ENCODE peak calls at places on chromosomes 16 and 17, in five cellular contexts. N is suprapubic skin, I is A549, X is sigmoid colon, A is transverse colon. L is an unnamed sample. For H3K9me3, the result is how much of the 10 kb centered on the place peaks cover.

GRCh38 chr16:25109643-25110042 is 1.9 kb upstream of the LCMT1 start:
- DNase-seq in X (peak), A (peak), N (no peak), I (peak), L (no peak)

GRCh38 chr17:76384987-76385891 is 830 bp downstream of the SPHK1 start:
- DNase-seq in A (peak), N (peak), X (peak), I (peak), L (no peak)

GRCh38 chr16:81005644-81006471 is 827 bp downstream of the CMC2 start:
- DNase-seq in N (peak), I (peak), X (no peak), A (peak), L (no peak)

GRCh38 chr17:68389041-68389440 is 68.3 kb downstream of the WIPI1 start:
- DNase-seq in N (no peak), X (peak), I (no peak), A (no peak), L (no peak)

GRCh38 chr17:13921841-13922776 is 147.2 kb upstream of the COX10 start:
- DNase-seq in A (no peak), I (no peak), N (no peak), X (no peak), L (no peak)

GRCh38 chr16:69938981-69939820 is 11.9 kb upstream of the CLEC18A start:
- DNase-seq in I (no peak), A (no peak), X (no peak), N (no peak), L (no peak)

GRCh38 chr16:82507271-82507670 is 119.5 kb upstream of the CDH13 start:
- DNase-seq in I (no peak), N (no peak), A (no peak), X (no peak), L (no peak)

GRCh38 chr16:87496101-87496801 is 3.4 kb upstream of the ZCCHC14 start:
- DNase-seq in I (no peak), N (no peak), X (no peak), A (no peak), L (no peak)

GRCh38 chr16:65249768-65250167 is 127.9 kb upstream of the CDH11 start:
- DNase-seq in X (peak), N (peak), I (no peak), A (no peak), L (no peak)

GRCh38 chr17:41777157-41777578 is 9.3 kb downstream of the JUP start:
- DNase-seq in I (peak), N (no peak), X (peak), A (peak), L (no peak)

GRCh38 chr17:79629548-79630049 is 18.7 kb upstream of the RBFOX3 start:
- DNase-seq in X (no peak), I (peak), A (no peak), N (no peak), L (no peak)

GRCh38 chr17:1275962-1276736 is 3.3 kb upstream of the TRARG1 start:
- DNase-seq in X (peak), I (peak), N (peak), A (peak), L (peak)

GRCh38 chr17:3033741-3034577 is 29.4 kb downstream of the OR1D5 start:
- DNase-seq in I (no peak), N (peak), X (no peak), A (no peak), L (no peak)

GRCh38 chr16:2857451-2858244 is at the start of gene PRSS22:
- DNase-seq in I (no peak), A (peak), X (no peak), N (no peak), L (no peak)

GRCh38 chr17:74972107-74972972 is at the start of gene HID1:
- DNase-seq in N (no peak), X (no peak), A (peak), I (peak), L (peak)

GRCh38 chr17:64020068-64020766 is at the start of gene ICAM2:
- DNase-seq in X (peak), A (peak), N (peak), I (no peak), L (peak)

GRCh38 chr17:9644910-9645751 is at the start of gene USP43:
- DNase-seq in X (no peak), I (peak), N (no peak), A (peak), L (no peak)

GRCh38 chr17:74531231-74531761 is at the start of gene CD300LB:
- DNase-seq in A (no peak), X (peak), N (peak), I (no peak), L (no peak)

GRCh38 chr17:81651692-81652091 is 4.7 kb downstream of the PDE6G start:
- DNase-seq in I (peak), A (no peak), N (no peak), X (peak), L (no peak)

GRCh38 chr17:77783991-77784820 is 174.3 kb upstream of the TNRC6C start:
- DNase-seq in N (no peak), A (no peak), I (no peak), X (no peak), L (peak)

GRCh38 chr16:82043680-82044584 is 8.9 kb downstream of the HSD17B2 start:
- DNase-seq in N (no peak), X (no peak), A (no peak), I (no peak), L (no peak)

GRCh38 chr16:85331685-85332084 is 219.4 kb upstream of the CIBAR2 start:
- DNase-seq in X (no peak), N (no peak), A (peak), I (no peak), L (no peak)

GRCh38 chr17:68021963-68022362 is 13.6 kb upstream of the KPNA2 start:
- DNase-seq in A (no peak), I (no peak), X (no peak), N (no peak), L (no peak)

GRCh38 chr16:3485821-3486505 is 9.3 kb downstream of the C16orf90 start:
- DNase-seq in X (no peak), I (peak), N (no peak), A (no peak), L (no peak)

GRCh38 chr17:64992325-64992802 is 64.2 kb downstream of the GNA13 start:
- DNase-seq in I (peak), X (no peak), N (no peak), A (no peak), L (no peak)

GRCh38 chr16:28317040-28317880 is 24.9 kb downstream of the SBK1 start:
- DNase-seq in A (peak), I (peak), N (no peak), X (no peak), L (peak)

GRCh38 chr16:35868630-35869029 is 2409.2 kb downstream of the TP53TG3F start:
- DNase-seq in I (no peak), X (no peak), A (no peak), N (no peak), L (no peak)
- H3K9me3 ChIP-seq in I (under half), X (under half), A (under half), N (under half), L (under half)

DNA sequence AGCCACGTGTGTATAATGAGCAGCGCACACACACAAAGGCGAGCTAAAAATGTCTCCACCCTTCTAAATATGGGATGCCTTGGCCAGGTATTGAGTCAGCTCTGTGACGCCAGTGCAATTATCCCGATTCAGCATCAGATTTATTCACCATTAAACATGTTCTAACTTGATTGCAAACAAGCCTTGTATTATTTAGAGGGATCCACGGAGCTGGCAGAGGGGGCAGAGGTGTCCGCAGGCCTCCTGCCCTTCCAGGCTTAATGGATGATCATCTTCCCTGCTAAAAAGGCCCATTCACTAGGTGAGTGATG is 591.7 kb downstream of the MAF start:
- DNase-seq in I (no peak), X (no peak), N (no peak), A (no peak), L (no peak)
- H3K9me3 ChIP-seq in I (under half), X (under half), N (under half), A (under half), L (under half)

DNA sequence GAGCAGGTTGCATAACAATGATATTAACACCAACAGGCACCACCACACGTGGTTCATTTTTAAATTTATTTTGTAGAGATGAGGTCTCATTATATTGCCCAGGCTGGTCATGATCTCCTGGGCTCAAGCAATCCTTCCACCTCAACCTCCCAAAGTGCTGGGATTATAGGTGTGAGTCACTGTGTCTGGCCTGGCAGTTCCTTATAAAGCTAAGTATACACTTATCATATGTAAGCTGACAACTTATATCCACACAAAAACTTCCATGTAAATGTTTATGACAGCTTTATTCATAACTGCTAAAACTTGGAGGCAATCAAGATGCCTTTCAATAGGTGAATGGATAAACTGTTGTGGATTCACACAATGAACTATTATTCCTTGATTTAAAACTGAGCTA is 156.6 kb upstream of the KCNJ18 start:
- DNase-seq in I (no peak), A (no peak), N (no peak), X (no peak), L (no peak)
- H3K9me3 ChIP-seq in I (under half), A (under half), N (under half), X (under half), L (under half)

GRCh38 chr16:5851583-5851982 is 754.0 kb upstream of the EEF2KMT start:
- DNase-seq in I (no peak), X (no peak), A (no peak), N (no peak), L (no peak)

GRCh38 chr16:5852151-5852550 is 754.6 kb upstream of the EEF2KMT start:
- DNase-seq in X (no peak), A (no peak), N (no peak), I (no peak), L (no peak)

GRCh38 chr16:5850632-5851175 is 753.1 kb upstream of the EEF2KMT start:
- DNase-seq in X (no peak), A (no peak), N (no peak), I (no peak), L (no peak)

GRCh38 chr16:5854027-5854426 is 756.4 kb upstream of the EEF2KMT start:
- DNase-seq in A (no peak), N (no peak), X (no peak), I (no peak), L (no peak)
- H3K9me3 ChIP-seq in A (under half), N (under half), X (under half), I (under half), L (under half)

DNA sequence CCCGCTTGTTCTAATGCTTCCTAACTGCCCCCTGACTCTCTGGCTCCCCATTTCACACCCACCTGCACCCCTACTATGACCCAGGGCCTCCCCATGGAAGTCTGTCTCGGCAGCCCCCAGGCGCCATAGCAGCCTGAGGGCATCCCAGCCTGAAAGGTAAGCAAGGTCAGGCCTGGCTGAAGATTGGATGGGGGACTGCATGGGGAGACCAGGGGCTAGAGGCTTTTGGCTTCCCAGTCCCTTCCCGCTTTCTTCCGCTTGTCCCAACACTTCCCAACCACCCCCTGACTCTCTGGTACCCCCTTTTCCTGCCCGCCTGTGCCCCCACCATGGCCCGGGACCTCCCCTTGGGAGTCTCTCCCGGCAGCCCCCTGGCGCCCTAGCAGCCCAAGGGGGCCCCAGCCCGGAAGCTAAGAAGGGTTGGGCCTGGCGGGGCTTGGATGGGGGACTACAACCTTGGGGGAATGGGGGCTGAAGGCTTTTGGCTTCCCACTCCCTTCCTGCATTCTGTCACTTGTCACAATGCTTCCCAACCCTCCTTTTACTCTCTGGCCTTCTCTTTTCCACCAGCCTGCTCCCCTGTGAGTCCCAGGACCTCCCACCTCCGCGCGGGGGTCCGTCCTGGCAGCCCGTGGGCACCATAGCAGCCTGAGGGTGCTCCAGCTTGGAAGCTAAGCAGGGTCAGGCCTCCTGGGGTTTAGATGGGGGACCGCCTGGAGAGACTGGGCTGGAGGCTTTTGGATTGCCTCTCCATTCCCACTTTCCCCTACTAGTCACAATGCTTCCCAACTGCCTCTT is 2288.4 kb downstream of the TP53TG3F start:
- DNase-seq in I (no peak), X (no peak), N (no peak), A (no peak), L (no peak)
- H3K9me3 ChIP-seq in I (under half), X (under half), N (under half), A (under half), L (under half)

GRCh38 chr17:56935461-56935860 is 21.6 kb upstream of the TRIM25 start:
- DNase-seq in I (no peak), A (no peak), X (no peak), N (no peak), L (no peak)

GRCh38 chr17:56934280-56934679 is 20.4 kb upstream of the TRIM25 start:
- DNase-seq in I (no peak), X (no peak), A (no peak), N (no peak), L (no peak)

GRCh38 chr17:56933151-56933745 is 19.4 kb upstream of the TRIM25 start:
- DNase-seq in X (no peak), N (no peak), I (no peak), A (no peak), L (no peak)

GRCh38 chr17:56936697-56937322 is 23.0 kb upstream of the TRIM25 start:
- DNase-seq in I (no peak), A (no peak), N (no peak), X (no peak), L (no peak)

DNA sequence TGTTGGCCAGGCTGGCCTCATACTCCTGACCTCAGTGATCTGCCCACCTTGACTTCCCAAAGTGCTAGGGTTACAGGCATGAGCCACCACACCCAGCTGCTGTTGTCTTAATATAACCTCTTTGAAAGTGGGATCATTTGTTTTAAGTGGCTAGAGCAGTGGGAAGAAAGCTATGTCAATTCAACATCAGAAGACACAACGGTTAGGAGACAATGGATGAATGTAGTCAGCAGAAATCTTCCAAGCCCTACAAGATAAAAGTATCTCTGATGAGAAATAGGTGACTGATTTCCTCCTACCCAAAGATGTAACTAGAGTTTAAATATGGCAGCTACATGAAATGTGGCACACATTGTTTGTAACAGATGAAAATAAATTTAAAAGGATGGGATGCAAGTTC is 20.0 kb upstream of the TRIM25 start:
- DNase-seq in X (no peak), A (no peak), N (no peak), I (no peak), L (no peak)
- H3K9me3 ChIP-seq in X (under half), A (under half), N (under half), I (under half), L (under half)